ENCODE peak calls at places on chromosome 2, in eight cellular contexts. P, X, J, G, U, I, N and K are unnamed samples.

GRCh38 chr2:232937278-232937906 is 67.3 kb downstream of the SNORC start:
- DNase-seq in G (peak; percentile 55), N (peak; percentile 65), U (no peak), I (peak; percentile 62), P (no peak), X (peak; percentile 73), J (no peak), K (peak; percentile 76)

GRCh38 chr2:122927217-122927616 is 1097.9 kb upstream of the CNTNAP5 start:
- DNase-seq in N (no peak), U (peak; percentile 59), X (no peak), I (no peak), P (peak; percentile 33), G (no peak), J (peak; percentile 54), K (no peak)

GRCh38 chr2:224350703-224351102 is 51.2 kb downstream of the FAM124B start:
- DNase-seq in X (no peak), I (no peak), U (no peak), G (no peak), J (no peak), P (no peak), N (no peak), K (no peak)

GRCh38 chr2:207014424-207014823 is 75.1 kb downstream of the CPO start:
- DNase-seq in G (no peak), X (no peak), J (no peak), P (no peak), U (no peak), I (no peak), N (no peak), K (no peak)

GRCh38 chr2:127061377-127062273 is 45.3 kb downstream of the BIN1 start:
- DNase-seq in G (peak; percentile 57), J (no peak), I (no peak), X (no peak), U (no peak), P (no peak), N (no peak), K (no peak)

GRCh38 chr2:142868281-142868762 is 9.1 kb upstream of the KYNU start:
- DNase-seq in U (no peak), X (no peak), P (no peak), G (no peak), N (no peak), J (no peak), I (no peak), K (no peak)

GRCh38 chr2:231613054-231613654 is 20.5 kb downstream of the TEX44 start:
- DNase-seq in X (no peak), J (no peak), N (no peak), G (no peak), P (no peak), I (no peak), U (no peak), K (no peak)

GRCh38 chr2:195563857-195564512 is 93.0 kb upstream of the SLC39A10 start:
- DNase-seq in N (peak; percentile 85), P (no peak), I (no peak), X (peak; percentile 86), U (no peak), J (no peak), G (peak; percentile 90), K (no peak)

GRCh38 chr2:124328397-124328796 is 303.3 kb downstream of the CNTNAP5 start:
- DNase-seq in J (no peak), N (no peak), G (no peak), P (no peak), U (peak; percentile 45), I (no peak), X (no peak), K (no peak)

GRCh38 chr2:99573624-99574251 is 83.9 kb upstream of the REV1 start:
- DNase-seq in P (no peak), I (no peak), G (no peak), N (no peak), X (no peak), U (no peak), J (no peak), K (no peak)

GRCh38 chr2:238433941-238434845 is 7.5 kb downstream of the ASB1 start:
- DNase-seq in X (peak; percentile 96), P (no peak), J (no peak), G (peak; percentile 96), N (peak; percentile 95), I (no peak), U (no peak), K (no peak)

GRCh38 chr2:25305197-25305596 is 36.5 kb downstream of the DNMT3A start:
- DNase-seq in J (no peak), P (no peak), U (no peak), X (no peak), I (no peak), G (no peak), N (no peak), K (no peak)

GRCh38 chr2:25306767-25307368 is 34.9 kb downstream of the DNMT3A start:
- DNase-seq in I (no peak), X (no peak), U (no peak), N (no peak), J (no peak), P (no peak), G (no peak), K (no peak)

GRCh38 chr2:25304339-25304728 is 37.4 kb downstream of the DNMT3A start:
- DNase-seq in J (no peak), G (peak; percentile 26), P (no peak), I (no peak), U (no peak), X (no peak), N (no peak), K (no peak)

GRCh38 chr2:25303517-25304338 is 38.0 kb downstream of the DNMT3A start:
- DNase-seq in G (no peak), N (no peak), J (no peak), I (no peak), X (no peak), U (no peak), P (no peak), K (no peak)

GRCh38 chr2:25305809-25306208 is 35.9 kb downstream of the DNMT3A start:
- DNase-seq in J (no peak), X (no peak), I (no peak), G (no peak), N (no peak), P (no peak), U (no peak), K (no peak)
- H4K20me1 ChIP-seq in J (no peaks in the 10 kb centered on the region), X (no peaks in the 10 kb centered on the region), I (peaks cover 12% of the 10 kb centered on the region), G (peaks cover 39% of the 10 kb centered on the region), N (peaks cover 66% of the 10 kb centered on the region), P (no peaks in the 10 kb centered on the region), U (no peaks in the 10 kb centered on the region), K (peaks cover 12% of the 10 kb centered on the region)

GRCh38 chr2:79512442-79513401 is at the start of gene CTNNA2:
- DNase-seq in U (peak; percentile 92), N (peak; percentile 10), I (peak; percentile 80), P (peak; percentile 94), G (no peak), J (peak; percentile 89), X (peak; percentile 26), K (peak; percentile 91)
- H3K4me2 ChIP-seq in U (peak within 1 kb of the TSS; percentile 92), N (peak within 1 kb of the TSS; percentile 81), I (no peak within 1 kb of the TSS), P (peak within 1 kb of the TSS; percentile 90), G (peak within 1 kb of the TSS; percentile 65), J (peak within 1 kb of the TSS; percentile 86), X (no peak within 1 kb of the TSS), K (peak within 1 kb of the TSS; percentile 93)

GRCh38 chr2:768484-768883 is 91.3 kb upstream of the TMEM18 start:
- DNase-seq in G (no peak), J (no peak), P (no peak), N (no peak), U (no peak), X (no peak), I (no peak), K (no peak)

GRCh38 chr2:767944-768343 is 90.7 kb upstream of the TMEM18 start:
- DNase-seq in N (no peak), X (no peak), P (no peak), G (no peak), I (no peak), J (no peak), U (no peak), K (no peak)

GRCh38 chr2:771538-771937 is 94.3 kb upstream of the TMEM18 start:
- DNase-seq in I (no peak), P (no peak), G (no peak), X (no peak), N (no peak), U (no peak), J (no peak), K (no peak)

GRCh38 chr2:770776-771175 is 93.6 kb upstream of the TMEM18 start:
- DNase-seq in U (no peak), J (no peak), X (no peak), N (no peak), I (no peak), G (no peak), P (no peak), K (no peak)

DNA sequence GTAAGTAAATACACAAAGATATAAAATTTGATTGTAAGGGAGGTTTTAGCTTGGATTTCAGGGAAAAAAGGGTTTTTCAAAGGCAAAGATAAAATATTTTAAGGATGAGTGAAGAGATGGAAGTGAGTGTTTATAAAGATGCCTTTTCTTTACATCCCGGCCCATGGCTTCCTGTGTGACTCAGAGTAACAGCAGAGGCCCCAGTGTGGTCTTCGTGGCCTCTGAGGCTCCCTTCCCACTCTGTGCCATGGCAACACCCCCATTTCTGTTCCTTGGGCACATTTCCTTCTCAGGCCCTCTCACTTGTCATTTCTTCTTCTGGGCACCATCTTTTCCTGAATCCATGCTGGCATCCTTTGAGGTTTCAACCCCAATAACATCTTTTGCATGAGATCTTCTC is 92.6 kb upstream of the TMEM18 start:
- DNase-seq in N (no peak), P (no peak), I (no peak), G (peak; percentile 1), J (no peak), U (no peak), X (no peak), K (no peak)
- H2AFZ ChIP-seq in N (no peak overlapping the region), P (no peak overlapping the region), I (no peak overlapping the region), G (no peak overlapping the region), J (no peak overlapping the region), U (no peak overlapping the region), X (no peak overlapping the region), K (no peak overlapping the region)

DNA sequence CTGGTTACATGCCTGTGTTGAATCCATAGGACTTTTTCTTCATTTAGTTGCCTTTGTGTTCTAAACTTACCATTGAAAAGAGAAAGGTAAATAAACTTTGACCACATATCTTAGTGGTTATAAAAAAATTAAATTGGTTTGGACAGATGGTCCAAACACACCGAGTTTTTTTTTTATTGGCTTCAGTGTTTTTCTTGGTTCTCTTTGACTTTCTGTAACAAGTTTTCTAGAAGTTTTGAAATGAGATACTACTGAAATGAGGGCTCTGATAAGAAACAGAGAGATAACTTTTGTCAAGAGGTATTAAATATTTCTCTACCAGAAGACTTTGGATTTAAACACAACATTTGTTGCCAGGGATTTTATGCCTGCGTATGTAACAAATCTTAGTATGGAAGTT is 20.7 kb downstream of the SPTBN1 start:
- DNase-seq in N (peak; percentile 24), J (no peak), X (peak; percentile 31), I (no peak), U (no peak), G (peak; percentile 55), P (no peak), K (no peak)
- H4K20me1 ChIP-seq in N (peaks cover 74% of the 10 kb centered on the region), J (peaks cover 2% of the 10 kb centered on the region), X (peaks cover 1% of the 10 kb centered on the region), I (no peaks in the 10 kb centered on the region), U (no peaks in the 10 kb centered on the region), G (peaks cover 51% of the 10 kb centered on the region), P (no peaks in the 10 kb centered on the region), K (peaks cover 3% of the 10 kb centered on the region)

DNA sequence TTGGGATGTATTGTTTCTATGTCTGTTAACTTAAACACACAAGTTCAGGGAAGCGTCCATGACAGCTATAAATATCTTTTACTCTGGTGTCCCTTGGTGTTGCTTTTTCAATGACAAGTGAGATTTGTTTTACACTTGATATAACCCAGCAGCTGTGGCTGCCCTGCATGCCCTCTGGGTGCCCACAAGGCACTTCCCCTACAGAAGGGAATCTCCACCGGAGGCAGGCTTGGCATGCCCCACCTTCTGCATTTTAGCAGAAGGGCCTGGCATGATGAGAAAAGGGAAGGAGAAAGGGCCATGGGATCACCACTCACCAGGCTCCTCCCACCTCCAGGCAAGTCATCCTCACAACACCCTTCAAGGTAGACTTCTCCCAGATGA is 68.7 kb downstream of the TMEM247 start:
- DNase-seq in X (no peak), N (no peak), P (no peak), I (no peak), G (no peak), J (no peak), U (no peak), K (no peak)
- H3K4me2 ChIP-seq in X (no peak overlapping the region), N (no peak overlapping the region), P (no peak overlapping the region), I (no peak overlapping the region), G (no peak overlapping the region), J (no peak overlapping the region), U (no peak overlapping the region), K (no peak overlapping the region)